ENCODE peak calls at places on chromosome 18, in five cellular contexts. Q, Z, U, K and E are unnamed samples.

GRCh38 chr18:13447621-13448020 is 229.1 kb downstream of the LDLRAD4 start:
- DNase-seq in U (peak), Q (no peak), K (no peak), Z (no peak), E (no peak)

GRCh38 chr18:58813090-58813489 is 51.6 kb upstream of the ZNF532 start:
- DNase-seq in K (no peak), Q (no peak), Z (no peak), U (no peak), E (no peak)

GRCh38 chr18:77118256-77119090 is 14.1 kb downstream of the MBP start:
- DNase-seq in U (no peak), Q (no peak), Z (no peak), K (no peak), E (no peak)

GRCh38 chr18:23669202-23669766 is 6.6 kb upstream of the ANKRD29 start:
- DNase-seq in Q (no peak), Z (no peak), K (no peak), U (no peak), E (no peak)

GRCh38 chr18:33957705-33958104 is 267.0 kb downstream of the NOL4 start:
- DNase-seq in K (no peak), U (no peak), Z (no peak), Q (no peak), E (no peak)

GRCh38 chr18:31618801-31619200 is 27.1 kb downstream of the TTR start:
- DNase-seq in K (no peak), Z (no peak), Q (no peak), U (no peak), E (no peak)

GRCh38 chr18:41347057-41347456 is 608.0 kb upstream of the PIK3C3 start:
- DNase-seq in Q (no peak), Z (no peak), U (no peak), K (no peak), E (no peak)

GRCh38 chr18:24497052-24497754 is 36.8 kb downstream of the HRH4 start:
- DNase-seq in K (no peak), Q (no peak), U (no peak), Z (no peak), E (no peak)

GRCh38 chr18:56152547-56152946 is 485.8 kb downstream of the TXNL1 start:
- DNase-seq in U (no peak), Z (no peak), Q (no peak), K (no peak), E (no peak)

GRCh38 chr18:28792404-28793103 is 615.6 kb upstream of the CDH2 start:
- DNase-seq in U (no peak), Q (no peak), Z (peak), K (peak), E (no peak)

GRCh38 chr18:37383036-37383788 is 182.4 kb downstream of the CELF4 start:
- DNase-seq in Q (no peak), K (no peak), U (no peak), Z (no peak), E (no peak)

GRCh38 chr18:9008709-9009635 is 93.5 kb upstream of the NDUFV2 start:
- DNase-seq in K (no peak), Q (no peak), Z (no peak), U (no peak), E (no peak)

GRCh38 chr18:47595816-47596501 is 334.5 kb downstream of the SMAD2 start:
- DNase-seq in K (no peak), Z (peak), U (no peak), Q (no peak), E (no peak)

GRCh38 chr18:33898427-33898826 is 320.4 kb downstream of the ASXL3 start:
- DNase-seq in Q (no peak), K (no peak), U (no peak), Z (no peak), E (no peak)

GRCh38 chr18:66473882-66474281 is 130.0 kb downstream of the CDH19 start:
- DNase-seq in K (no peak), Q (no peak), Z (no peak), U (no peak), E (no peak)

GRCh38 chr18:73520229-73520628 is 627.4 kb downstream of the FBXO15 start:
- DNase-seq in Q (no peak), K (no peak), U (no peak), Z (no peak), E (no peak)

GRCh38 chr18:731185-731584 is 18.8 kb upstream of the ENOSF1 start:
- DNase-seq in Z (no peak), U (no peak), K (no peak), Q (no peak), E (no peak)

GRCh38 chr18:65988972-65989371 is 238.2 kb downstream of the CDH7 start:
- DNase-seq in K (no peak), Q (no peak), U (no peak), Z (no peak), E (no peak)

GRCh38 chr18:48680339-48680738 is 141.5 kb downstream of the CTIF start:
- DNase-seq in Q (no peak), Z (no peak), K (no peak), U (no peak), E (no peak)

GRCh38 chr18:68840554-68841263 is 42.8 kb downstream of the CCDC102B start:
- DNase-seq in Q (no peak), K (no peak), U (no peak), Z (peak), E (no peak)

GRCh38 chr18:40413160-40413559 is 1541.9 kb upstream of the PIK3C3 start:
- DNase-seq in U (peak), Z (no peak), K (peak), Q (no peak), E (no peak)

GRCh38 chr18:80109676-80110078 is 615 bp downstream of the ADNP2 start:
- DNase-seq in Q (no peak), U (peak), K (no peak), Z (peak), E (no peak)

GRCh38 chr18:54506516-54507261 is 84.4 kb upstream of the DYNAP start:
- DNase-seq in U (no peak), K (no peak), Q (no peak), Z (no peak), E (no peak)

GRCh38 chr18:34870916-34871315 is 160.8 kb downstream of the DTNA start:
- DNase-seq in Q (no peak), K (no peak), U (no peak), Z (no peak), E (no peak)

GRCh38 chr18:9571546-9571945 is 42.8 kb downstream of the PPP4R1 start:
- DNase-seq in U (no peak), Z (no peak), Q (no peak), K (no peak), E (no peak)

GRCh38 chr18:73043231-73044000 is 175.6 kb upstream of the NETO1 start:
- DNase-seq in Z (no peak), U (no peak), K (no peak), Q (no peak), E (no peak)

GRCh38 chr18:7202119-7202680 is 28.7 kb upstream of the LRRC30 start:
- DNase-seq in Q (no peak), Z (no peak), U (no peak), K (no peak), E (no peak)

GRCh38 chr18:23857756-23858155 is 156.8 kb upstream of the TTC39C start:
- DNase-seq in K (peak), Q (no peak), U (no peak), Z (no peak), E (no peak)